ENCODE peak calls at places on chromosome 2, in five cellular contexts. Y is K562, S is HepG2, F is GM12891, R is GM12878. Q is an unnamed sample.

GRCh38 chr2:233820766-233821105 is 33.6 kb downstream of the HJURP start:
- DNase-seq in Y (no peak), F (no peak), R (no peak), S (no peak), Q (no peak)

GRCh38 chr2:1140389-1141003 is 189.8 kb downstream of the SNTG2 start:
- DNase-seq in Y (peak), S (peak), R (no peak), F (peak), Q (no peak)

GRCh38 chr2:240619506-240620148 is 5.7 kb upstream of the GPR35 start:
- DNase-seq in Y (no peak), S (no peak), R (no peak), F (no peak), Q (no peak)

GRCh38 chr2:10590742-10591141 is 99.0 kb downstream of the NOL10 start:
- DNase-seq in S (no peak), R (no peak), F (no peak), Y (no peak), Q (no peak)

GRCh38 chr2:28539095-28539494 is 43.2 kb downstream of the PLB1 start:
- DNase-seq in R (no peak), S (no peak), Y (no peak), F (no peak), Q (no peak)

GRCh38 chr2:16664052-16664731 is 1.4 kb downstream of the CYRIA start:
- DNase-seq in Y (no peak), R (no peak), F (no peak), S (no peak), Q (no peak)

GRCh38 chr2:222844323-222844722 is 16.5 kb upstream of the ACSL3 start:
- DNase-seq in Y (no peak), S (no peak), R (no peak), F (no peak), Q (no peak)

GRCh38 chr2:171718720-171719119 is 31.5 kb downstream of the DYNC1I2 start:
- DNase-seq in S (no peak), Y (no peak), R (no peak), F (no peak), Q (no peak)

GRCh38 chr2:71715951-71716696 is 262.8 kb downstream of the DYSF start:
- DNase-seq in R (no peak), F (no peak), S (no peak), Y (no peak), Q (no peak)

GRCh38 chr2:224363281-224363680 is 38.6 kb downstream of the FAM124B start:
- DNase-seq in R (no peak), F (no peak), S (no peak), Y (no peak), Q (no peak)

GRCh38 chr2:216501854-216502253 is 3.2 kb downstream of the RPL37A start:
- DNase-seq in R (no peak), S (no peak), F (no peak), Y (no peak), Q (no peak)

GRCh38 chr2:162301151-162301804 is 17.2 kb downstream of the IFIH1 start:
- DNase-seq in R (no peak), F (no peak), Y (peak), S (peak), Q (no peak)

GRCh38 chr2:237411683-237412349 is 2.1 kb downstream of the COL6A3 start:
- DNase-seq in S (no peak), Y (no peak), F (no peak), R (no peak), Q (no peak)

GRCh38 chr2:240930631-240931318 is 24.6 kb downstream of the CROCC2 start:
- DNase-seq in Y (no peak), F (no peak), R (no peak), S (no peak), Q (no peak)

GRCh38 chr2:45264227-45265225 is 255.3 kb upstream of the SIX2 start:
- DNase-seq in Y (no peak), F (no peak), R (no peak), S (no peak), Q (no peak)

GRCh38 chr2:30942430-30942829 is 135.2 kb upstream of the CAPN13 start:
- DNase-seq in R (no peak), S (no peak), F (no peak), Y (no peak), Q (no peak)

GRCh38 chr2:169736902-169737301 is 3.3 kb downstream of the KLHL23 start:
- DNase-seq in S (no peak), F (no peak), Y (no peak), R (no peak), Q (no peak)

GRCh38 chr2:72210470-72210869 is 62.8 kb upstream of the CYP26B1 start:
- DNase-seq in Y (no peak), F (no peak), S (no peak), R (no peak), Q (no peak)

GRCh38 chr2:238523158-238524110 is 96.7 kb downstream of the ASB1 start:
- DNase-seq in F (no peak), R (no peak), S (peak), Y (no peak), Q (no peak)

GRCh38 chr2:160928854-160929301 is 231.3 kb upstream of the TANK start:
- DNase-seq in F (no peak), Y (no peak), S (peak), R (no peak), Q (no peak)

GRCh38 chr2:121717529-121717928 is 19.1 kb downstream of the NIFK start:
- DNase-seq in S (no peak), F (no peak), Y (no peak), R (no peak), Q (no peak)

GRCh38 chr2:145012806-145013205 is 492.9 kb upstream of the ZEB2 start:
- DNase-seq in S (no peak), F (no peak), R (no peak), Y (no peak), Q (no peak)

GRCh38 chr2:239227661-239228371 is 173.0 kb downstream of the HDAC4 start:
- DNase-seq in Y (no peak), S (no peak), F (no peak), R (no peak), Q (no peak)

GRCh38 chr2:50582164-50582563 is 449.8 kb downstream of the NRXN1 start:
- DNase-seq in Y (no peak), R (no peak), F (no peak), S (no peak), Q (no peak)

GRCh38 chr2:234496835-234497591 is at the start of gene ARL4C:
- DNase-seq in R (no peak), S (peak), Y (peak), F (peak), Q (peak)

GRCh38 chr2:152403395-152403794 is 68.4 kb downstream of the FMNL2 start:
- DNase-seq in Y (no peak), R (no peak), S (no peak), F (no peak), Q (no peak)

GRCh38 chr2:210288376-210288775 is 26.6 kb downstream of the MYL1 start:
- DNase-seq in F (no peak), S (no peak), R (no peak), Y (no peak), Q (no peak)

GRCh38 chr2:162422894-162423293 is 79.0 kb downstream of the GCA start:
- DNase-seq in F (no peak), R (no peak), S (no peak), Y (no peak), Q (no peak)

GRCh38 chr2:177031435-177032222 is 181.0 kb upstream of the HNRNPA3 start:
- DNase-seq in F (no peak), Y (no peak), S (no peak), R (no peak), Q (no peak)

GRCh38 chr2:3142210-3142609 is 235.4 kb downstream of the EIPR1 start:
- DNase-seq in S (no peak), F (no peak), Y (no peak), R (no peak), Q (no peak)

GRCh38 chr2:70995227-70995729 is 605 bp upstream of the TEX261 start:
- DNase-seq in Y (peak), R (no peak), S (peak), F (peak), Q (no peak)

GRCh38 chr2:157761520-157761919 is 114.6 kb downstream of the ACVR1 start:
- DNase-seq in R (no peak), F (no peak), S (no peak), Y (no peak), Q (no peak)

GRCh38 chr2:106175084-106175850 is 18.8 kb downstream of the UXS1 start:
- DNase-seq in R (no peak), S (no peak), Y (no peak), F (no peak), Q (no peak)

GRCh38 chr2:111975053-111975552 is 76.7 kb downstream of the MERTK start:
- DNase-seq in R (no peak), F (no peak), Y (no peak), S (peak), Q (no peak)

GRCh38 chr2:1049691-1050090 is 99.0 kb downstream of the SNTG2 start:
- DNase-seq in S (no peak), R (no peak), F (no peak), Y (no peak), Q (no peak)

GRCh38 chr2:28754321-28754720 is 2.7 kb downstream of the PPP1CB start:
- DNase-seq in R (no peak), F (no peak), S (no peak), Y (peak), Q (no peak)

GRCh38 chr2:127025357-127026062 is 81.4 kb downstream of the BIN1 start:
- DNase-seq in Y (no peak), S (no peak), R (no peak), F (no peak), Q (no peak)

GRCh38 chr2:20231632-20232031 is 6.7 kb upstream of the SDC1 start:
- DNase-seq in R (no peak), Y (no peak), F (no peak), S (peak), Q (no peak)
- TF ChIP-seq POLR2A in R (no peak), Y (no peak), F (no peak), S (no peak), Q (no peak)

DNA sequence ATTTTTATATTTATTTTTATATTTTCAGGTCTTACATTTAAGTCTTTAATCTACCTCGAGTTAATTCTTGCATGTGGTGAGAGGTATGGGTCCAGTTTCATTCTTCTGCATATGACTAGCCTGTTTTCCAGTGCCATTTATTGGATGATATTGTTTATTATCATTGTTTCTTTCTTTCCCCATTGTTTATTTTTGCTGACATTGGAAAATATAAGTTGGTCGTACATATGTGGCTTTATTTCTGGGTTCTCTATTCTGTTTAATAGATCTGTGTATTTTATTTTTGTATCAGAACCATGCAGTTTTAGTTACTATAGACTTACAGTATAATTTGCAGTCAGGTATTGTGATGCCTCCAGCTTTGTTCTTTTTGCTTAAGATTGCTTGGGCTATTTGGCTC is 113.4 kb upstream of the VWC2L start:
- DNase-seq in R (no peak), S (no peak), F (no peak), Y (no peak), Q (no peak)
- TF ChIP-seq POLR2AphosphoS5 in R (no peak), S (no peak), F (no peak), Y (no peak), Q (no peak)

DNA sequence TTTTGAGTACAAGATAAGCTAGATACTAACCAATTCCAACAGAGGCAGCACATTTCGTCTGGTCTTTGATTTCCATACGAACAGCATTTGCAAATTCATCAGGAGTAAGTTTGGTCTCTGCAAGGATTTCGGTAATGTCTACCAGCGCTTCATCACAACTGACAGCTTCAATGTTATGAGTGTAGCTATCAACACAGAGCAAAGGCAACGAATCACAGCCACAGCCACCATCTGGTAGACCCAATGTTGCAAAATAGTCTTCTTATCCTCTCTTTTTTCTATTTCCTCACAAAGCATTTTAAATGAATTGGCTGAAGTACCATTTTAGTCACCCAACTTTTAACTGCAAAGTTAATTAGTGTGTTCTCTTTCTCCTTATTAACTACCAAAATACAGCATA is 68.3 kb downstream of the REV1 start:
- DNase-seq in R (no peak), S (no peak), Y (no peak), F (no peak), Q (no peak)
- TF ChIP-seq TAF1 in R (no peak), S (no peak), Y (no peak), F (no peak), Q (no peak)

DNA sequence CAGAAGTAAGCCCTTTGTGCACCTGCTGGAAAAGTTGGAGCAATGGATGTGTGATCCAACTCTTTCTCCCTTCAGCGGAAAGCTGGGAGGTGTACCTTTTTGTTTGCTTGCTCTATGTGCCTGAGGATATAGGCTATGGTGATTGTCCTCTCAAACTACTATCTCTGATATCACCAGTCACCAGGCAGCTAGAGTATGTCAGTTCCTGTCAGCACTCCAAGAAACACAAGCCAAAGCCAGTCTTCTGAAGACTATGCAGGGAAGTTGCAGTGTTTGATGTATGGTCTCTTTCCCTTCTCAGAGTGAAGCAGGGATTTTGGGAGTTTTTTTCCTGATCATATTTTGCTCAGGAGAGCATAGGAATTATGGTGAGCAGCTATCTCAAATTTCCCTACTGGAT is 146.4 kb downstream of the PTH2R start:
- DNase-seq in S (no peak), F (no peak), Y (no peak), R (no peak), Q (no peak)
- TF ChIP-seq POLR2A in S (no peak), F (no peak), Y (no peak), R (no peak), Q (no peak)

GRCh38 chr2:38440655-38441054 is 63.6 kb upstream of the ATL2 start:
- DNase-seq in S (no peak), F (no peak), Y (peak), R (no peak), Q (no peak)
- TF ChIP-seq POLR2AphosphoS5 in S (no peak), F (no peak), Y (peak), R (no peak), Q (no peak)

DNA sequence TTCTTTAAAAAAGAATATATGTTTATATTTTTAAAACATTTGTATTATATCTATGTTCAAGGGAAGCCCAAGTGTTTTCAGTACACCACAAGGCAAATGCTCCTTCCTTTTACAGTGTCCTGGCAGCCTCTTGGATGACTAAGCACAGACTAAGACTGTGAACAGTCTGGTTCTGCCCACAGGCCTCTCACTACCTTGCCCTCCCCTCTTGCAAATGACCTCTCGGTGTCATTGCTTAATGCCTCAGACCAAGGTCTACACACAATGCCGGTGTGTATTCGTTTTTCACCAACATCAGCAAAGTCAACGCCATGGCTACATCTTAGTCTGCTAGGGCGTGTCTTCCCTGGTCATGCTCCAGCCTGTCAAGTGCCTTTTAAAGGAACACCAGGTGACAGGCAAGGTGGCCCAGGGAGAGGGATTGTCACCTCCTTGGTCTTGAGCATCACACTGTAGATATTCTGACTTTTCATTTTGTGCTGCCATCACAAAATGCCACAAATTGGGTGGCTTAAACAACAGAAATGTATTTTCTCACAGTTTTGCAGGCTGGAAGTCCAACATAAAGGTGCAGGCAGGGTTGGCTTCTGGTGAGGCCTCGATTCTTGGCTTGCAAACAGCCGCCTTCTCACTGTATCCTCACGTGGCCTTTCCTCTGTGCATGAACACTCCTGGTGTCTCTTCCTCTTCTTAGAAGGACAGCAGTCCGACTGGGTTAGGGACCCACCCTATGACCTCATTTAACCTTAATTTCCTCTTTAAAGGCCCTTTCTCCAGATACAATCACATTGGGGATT is 266.4 kb downstream of the KLHL29 start:
- DNase-seq in Y (no peak), F (no peak), R (no peak), S (peak), Q (no peak)
- TF ChIP-seq TAF1 in Y (no peak), F (no peak), R (no peak), S (no peak), Q (no peak)

GRCh38 chr2:9331704-9332103 is 91.6 kb downstream of the ITGB1BP1 start:
- DNase-seq in F (no peak), R (no peak), Y (peak), S (no peak), Q (no peak)

GRCh38 chr2:9332853-9333245 is 90.5 kb downstream of the ITGB1BP1 start:
- DNase-seq in Y (no peak), S (no peak), F (no peak), R (no peak), Q (no peak)

GRCh38 chr2:9330639-9331270 is 92.6 kb downstream of the ITGB1BP1 start:
- DNase-seq in Y (no peak), F (no peak), R (no peak), S (no peak), Q (no peak)

GRCh38 chr2:9333591-9334171 is 89.6 kb downstream of the ITGB1BP1 start:
- DNase-seq in S (peak), F (no peak), Y (peak), R (no peak), Q (no peak)

DNA sequence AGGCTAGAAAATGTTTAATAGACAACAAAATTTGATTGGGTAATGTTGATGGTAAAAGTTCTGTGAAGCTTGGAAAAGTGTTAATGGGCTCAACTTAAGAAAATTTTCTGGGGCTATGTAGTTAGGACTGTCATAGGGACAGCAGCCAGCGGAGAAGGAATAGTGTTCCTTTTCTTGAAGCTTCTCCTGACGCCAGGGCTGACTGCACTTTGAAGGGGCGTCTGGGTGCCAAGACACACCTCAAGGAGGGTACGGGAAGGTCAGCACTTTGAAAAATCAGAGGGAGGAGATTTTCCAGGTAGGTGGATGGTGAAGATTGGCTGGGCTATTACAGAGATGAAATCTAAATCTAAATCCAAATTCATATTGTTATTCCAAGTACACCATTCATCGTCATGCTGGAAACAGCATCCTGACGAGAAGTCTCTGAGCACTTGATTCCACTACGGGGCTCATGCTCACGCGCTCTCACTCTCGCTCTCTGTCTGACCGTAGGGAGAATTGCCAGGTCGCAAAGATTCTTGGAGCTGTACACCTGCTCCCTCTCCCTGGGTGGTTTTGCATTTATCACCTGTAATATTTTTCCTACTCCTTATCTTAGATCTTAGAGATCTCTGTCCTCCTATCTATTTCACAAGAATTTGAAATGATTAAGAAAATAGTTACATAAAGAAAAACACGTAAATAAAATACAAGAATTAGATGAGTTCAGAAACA is 91.0 kb downstream of the ITGB1BP1 start:
- DNase-seq in Y (no peak), R (no peak), S (no peak), F (no peak), Q (no peak)
- TF ChIP-seq POLR2A in Y (no peak), R (no peak), S (no peak), F (no peak), Q (no peak)

DNA sequence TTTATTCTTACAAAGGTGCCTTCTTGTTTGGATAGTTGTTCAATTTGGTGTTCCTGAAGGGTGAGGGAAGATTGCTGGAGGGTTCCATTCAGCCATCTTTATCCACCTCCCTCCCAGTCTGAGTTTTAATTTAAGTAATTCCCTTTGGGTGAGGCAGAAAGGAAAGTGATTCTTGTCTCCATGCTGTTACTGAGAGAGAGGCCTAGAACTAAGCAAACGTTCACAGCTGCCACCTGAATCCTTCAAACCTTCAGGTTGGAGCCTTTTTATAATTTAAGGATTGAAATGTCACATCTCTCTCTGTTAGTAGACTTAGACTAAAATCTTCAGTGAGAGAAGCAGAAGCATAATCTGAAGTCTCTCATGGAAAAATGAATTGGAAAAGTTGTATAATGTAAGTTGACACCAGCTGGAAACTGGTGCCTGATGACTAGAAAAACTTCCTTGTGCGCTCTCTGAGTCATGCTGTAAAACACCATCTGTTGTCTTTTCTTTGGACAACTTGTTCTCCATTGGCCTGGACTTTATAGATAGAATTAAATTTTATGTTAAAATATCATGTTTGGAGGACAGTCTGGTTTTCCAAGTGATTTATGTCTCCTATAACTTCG is 14.6 kb downstream of the STRADB start:
- DNase-seq in Y (no peak), S (no peak), R (no peak), F (no peak), Q (no peak)
- TF ChIP-seq POLR2AphosphoS5 in Y (no peak), S (no peak), R (no peak), F (no peak), Q (no peak)